ENCODE peak calls at places on chromosomes 4 and X, in six cellular contexts. Y is NCI-H1092 treated with DMSO at 0.1 percent for 48 hours; H is non-pigmented ciliary epithelial cell; A is stimulated activated CD4-positive, alpha-beta T cell treated with anti-CD3 and anti-CD28 coated beads, Interleukin-2, amount 100 ng/mL, for 24 hours; F is NCI-H187; S is cardiac muscle cell. O is an unnamed sample.

GRCh38 chrX:80578518-80579105 is 158.4 kb downstream of the TENT5D start:
- DNase-seq in Y (peak), H (no peak), A (no peak), F (no peak), S (peak), O (no peak)

GRCh38 chr4:87235020-87235671 is 14.7 kb upstream of the KLHL8 start:
- DNase-seq in H (no peak), A (no peak), F (no peak), Y (no peak), S (no peak), O (no peak)

GRCh38 chrX:47539860-47540259 is 21.1 kb upstream of the ARAF start:
- DNase-seq in H (no peak), Y (peak), S (no peak), A (no peak), F (no peak), O (no peak)

GRCh38 chr4:123661080-123661737 is 264.6 kb downstream of the SPRY1 start:
- DNase-seq in Y (peak), A (no peak), S (peak), H (no peak), F (no peak), O (no peak)

GRCh38 chr4:1244978-1245471 is 3.9 kb downstream of the CTBP1 start:
- DNase-seq in Y (no peak), H (no peak), S (no peak), F (no peak), A (no peak), O (no peak)

GRCh38 chrX:131762802-131763234 is 218.9 kb downstream of the OR13H1 start:
- DNase-seq in H (no peak), S (no peak), Y (no peak), A (no peak), F (peak), O (no peak)

GRCh38 chrX:103398321-103398937 is 22.1 kb downstream of the BEX3 start:
- DNase-seq in F (no peak), H (peak), Y (no peak), S (peak), A (no peak), O (no peak)

GRCh38 chr4:102501635-102502382 is 650 bp downstream of the NFKB1 start:
- DNase-seq in Y (peak), S (peak), A (peak), H (peak), F (peak), O (peak)

GRCh38 chr4:102439835-102440234 is 61.3 kb upstream of the NFKB1 start:
- DNase-seq in H (peak), S (peak), Y (no peak), F (no peak), A (no peak), O (no peak)

GRCh38 chr4:107037188-107037587 is 1.1 kb upstream of the DKK2 start:
- DNase-seq in S (peak), Y (peak), F (no peak), A (no peak), H (no peak), O (no peak)

GRCh38 chrX:53047228-53047627 is 1.4 kb upstream of the GPR173 start:
- DNase-seq in S (no peak), H (no peak), A (no peak), Y (peak), F (no peak), O (no peak)

GRCh38 chrX:23742693-23743622 is at the start of gene ACOT9:
- DNase-seq in H (peak), F (no peak), A (peak), Y (peak), S (peak), O (peak)

GRCh38 chrX:116232833-116233232 is 62.3 kb downstream of the AGTR2 start:
- DNase-seq in Y (no peak), S (peak), A (no peak), F (no peak), H (no peak), O (no peak)

GRCh38 chrX:104742345-104742744 is 176.3 kb downstream of the IL1RAPL2 start:
- DNase-seq in F (no peak), A (no peak), S (no peak), Y (no peak), H (no peak), O (no peak)

GRCh38 chr4:28788929-28789490 is 1928.4 kb downstream of the STIM2 start:
- DNase-seq in Y (no peak), A (no peak), F (no peak), H (no peak), S (no peak), O (no peak)

GRCh38 chr4:126778348-126778747 is 854.4 kb upstream of the INTU start:
- DNase-seq in H (peak), F (no peak), Y (no peak), S (peak), A (no peak), O (no peak)

GRCh38 chrX:148049441-148049840 is 68.3 kb downstream of the FMR1NB start:
- DNase-seq in Y (peak), A (no peak), F (peak), H (no peak), S (peak), O (no peak)

GRCh38 chr4:15295421-15296162 is 132.2 kb upstream of the C1QTNF7 start:
- DNase-seq in S (no peak), H (no peak), F (no peak), A (no peak), Y (peak), O (no peak)

GRCh38 chr4:3419836-3420605 is 21.7 kb upstream of the HGFAC start:
- DNase-seq in H (no peak), F (no peak), A (no peak), S (no peak), Y (no peak), O (no peak)

GRCh38 chr4:173243321-173243720 is 74.7 kb downstream of the GALNT7 start:
- DNase-seq in Y (no peak), S (peak), F (no peak), H (peak), A (no peak), O (no peak)

GRCh38 chrX:135453381-135453780 is 31.6 kb downstream of the SMIM10L2A start:
- DNase-seq in F (no peak), H (no peak), Y (no peak), S (no peak), A (no peak), O (no peak)

GRCh38 chr4:139619644-139620043 is 46.0 kb upstream of the MGST2 start:
- DNase-seq in Y (peak), H (no peak), A (no peak), S (peak), F (no peak), O (no peak)

O was measured in activated naive CD8-positive, alpha-beta T cell treated with anti-CD3 and anti-CD28 coated beads for 36 hours.